ENCODE peak calls at places on chromosomes 1 and 21, in seven cellular contexts. C, Z, A, U, N, G and S are unnamed samples.

GRCh38 chr1:225709101-225709500 is 56.2 kb upstream of the ENAH start:
- DNase-seq in Z (no peak), C (no peak), N (no peak), U (no peak), G (no peak), A (no peak), S (no peak)

GRCh38 chr21:35563885-35564451 is 496.4 kb downstream of the SETD4 start:
- DNase-seq in G (peak), U (peak), Z (no peak), C (no peak), A (peak), N (no peak), S (no peak)

GRCh38 chr1:149945206-149945605 is 8.5 kb upstream of the MTMR11 start:
- DNase-seq in Z (no peak), N (no peak), A (no peak), C (no peak), U (no peak), G (no peak), S (no peak)

GRCh38 chr1:202498542-202498941 is 150.0 kb downstream of the PPP1R12B start:
- DNase-seq in U (no peak), C (no peak), G (no peak), A (no peak), Z (no peak), N (no peak), S (no peak)

GRCh38 chr1:232553050-232553754 is 76.7 kb downstream of the SIPA1L2 start:
- DNase-seq in A (peak), C (peak), Z (no peak), G (peak), N (no peak), U (no peak), S (no peak)

GRCh38 chr1:41769068-41769467 is 149.7 kb downstream of the HIVEP3 start:
- DNase-seq in Z (no peak), G (no peak), C (no peak), A (no peak), N (no peak), U (no peak), S (no peak)

GRCh38 chr1:202644219-202645096 is 65.8 kb downstream of the SYT2 start:
- DNase-seq in N (no peak), G (no peak), A (no peak), C (no peak), U (no peak), Z (no peak), S (no peak)

GRCh38 chr1:210250665-210250997 is 18.0 kb downstream of the SERTAD4 start:
- DNase-seq in A (peak), C (no peak), U (no peak), N (no peak), Z (peak), G (no peak), S (no peak)

GRCh38 chr1:4771721-4772120 is 117.3 kb downstream of the AJAP1 start:
- DNase-seq in A (no peak), C (no peak), Z (no peak), U (no peak), N (no peak), G (no peak), S (no peak)

GRCh38 chr21:31075844-31076243 is 37.6 kb upstream of the KRTAP19-8 start:
- DNase-seq in Z (no peak), U (no peak), A (no peak), N (no peak), G (no peak), C (no peak), S (no peak)

GRCh38 chr1:119675349-119676343 is 27.6 kb upstream of the ZNF697 start:
- DNase-seq in N (peak), Z (peak), C (peak), G (peak), U (no peak), A (peak), S (peak)

GRCh38 chr1:109151146-109151545 is 37.2 kb downstream of the ELAPOR1 start:
- DNase-seq in Z (no peak), C (no peak), N (no peak), U (no peak), G (peak), A (peak), S (no peak)

GRCh38 chr1:22825790-22826189 is 115.2 kb downstream of the EPHB2 start:
- DNase-seq in U (no peak), Z (no peak), N (no peak), G (no peak), C (no peak), A (no peak), S (no peak)

GRCh38 chr21:44927587-44928461 is 7.1 kb upstream of the ITGB2 start:
- DNase-seq in U (no peak), A (peak), Z (peak), G (no peak), N (no peak), C (no peak), S (peak)

GRCh38 chr1:242205622-242206489 is 207.0 kb upstream of the MAP1LC3C start:
- DNase-seq in Z (no peak), U (no peak), A (no peak), N (no peak), G (no peak), C (no peak), S (no peak)

GRCh38 chr1:55526716-55527115 is 311.6 kb upstream of the USP24 start:
- DNase-seq in U (no peak), Z (no peak), N (no peak), A (no peak), G (no peak), C (no peak), S (no peak)

GRCh38 chr1:18101508-18101907 is 6.1 kb upstream of the IGSF21 start:
- DNase-seq in G (no peak), A (no peak), U (no peak), N (no peak), C (no peak), Z (no peak), S (no peak)

GRCh38 chr1:211579434-211580302 is 707 bp upstream of the SLC30A1 start:
- DNase-seq in A (no peak), G (no peak), U (no peak), Z (no peak), N (peak), C (no peak), S (no peak)

GRCh38 chr1:94678187-94678863 is 136.8 kb upstream of the F3 start:
- DNase-seq in Z (no peak), G (no peak), U (no peak), N (no peak), C (no peak), A (no peak), S (no peak)

GRCh38 chr1:83857108-83857507 is 141.8 kb downstream of the TTLL7 start:
- DNase-seq in N (no peak), Z (no peak), U (peak), A (no peak), G (no peak), C (no peak), S (no peak)
- TF ChIP-seq CTCF in N (no peak), Z (no peak), U (peak), A (no peak), G (peak), C (peak), S (peak)

DNA sequence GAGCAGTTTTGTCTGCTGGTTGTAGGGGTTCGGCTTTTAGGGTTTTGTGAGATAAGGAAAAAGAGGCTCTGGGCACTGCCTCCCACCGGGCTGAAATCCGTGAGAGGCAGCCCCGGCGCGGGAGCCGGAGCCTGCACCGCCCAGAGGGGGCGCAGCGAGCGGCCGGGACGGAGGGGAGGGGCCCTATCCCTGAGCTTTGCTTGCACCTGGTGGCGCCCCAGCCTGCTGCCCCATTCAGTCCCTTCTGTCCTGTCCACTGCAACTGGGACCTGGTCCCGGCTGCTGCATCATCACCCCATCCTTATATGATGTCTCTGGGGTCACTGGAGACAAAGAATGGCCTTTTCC is 512 bp upstream of the KCNJ6 start:
- DNase-seq in N (no peak), G (no peak), C (no peak), Z (no peak), U (no peak), A (no peak), S (no peak)
- TF ChIP-seq CTCF in N (no peak), G (no peak), C (peak), Z (no peak), U (peak), A (no peak), S (no peak)

GRCh38 chr1:42924249-42925131 is 34.2 kb downstream of the SLC2A1 start:
- DNase-seq in G (peak), N (peak), C (peak), Z (peak), U (peak), A (peak), S (peak)
- TF ChIP-seq CTCF in G (peak), N (no peak), C (peak), Z (no peak), U (peak), A (no peak), S (no peak)

GRCh38 chr1:245893025-245893424 is 614.1 kb downstream of the SMYD3 start:
- DNase-seq in N (no peak), C (no peak), A (no peak), Z (no peak), G (no peak), U (no peak), S (no peak)

GRCh38 chr1:245888809-245889208 is 618.3 kb downstream of the SMYD3 start:
- DNase-seq in C (no peak), U (no peak), G (no peak), A (peak), N (no peak), Z (peak), S (no peak)
- TF ChIP-seq CTCF in C (no peak), U (peak), G (peak), A (no peak), N (no peak), Z (peak), S (peak)

GRCh38 chr1:153265457-153265856 is 6.0 kb downstream of the LORICRIN start:
- DNase-seq in G (no peak), N (no peak), C (no peak), Z (no peak), A (no peak), U (no peak), S (no peak)
- TF ChIP-seq CTCF in G (no peak), N (no peak), C (peak), Z (no peak), A (no peak), U (no peak), S (no peak)

DNA sequence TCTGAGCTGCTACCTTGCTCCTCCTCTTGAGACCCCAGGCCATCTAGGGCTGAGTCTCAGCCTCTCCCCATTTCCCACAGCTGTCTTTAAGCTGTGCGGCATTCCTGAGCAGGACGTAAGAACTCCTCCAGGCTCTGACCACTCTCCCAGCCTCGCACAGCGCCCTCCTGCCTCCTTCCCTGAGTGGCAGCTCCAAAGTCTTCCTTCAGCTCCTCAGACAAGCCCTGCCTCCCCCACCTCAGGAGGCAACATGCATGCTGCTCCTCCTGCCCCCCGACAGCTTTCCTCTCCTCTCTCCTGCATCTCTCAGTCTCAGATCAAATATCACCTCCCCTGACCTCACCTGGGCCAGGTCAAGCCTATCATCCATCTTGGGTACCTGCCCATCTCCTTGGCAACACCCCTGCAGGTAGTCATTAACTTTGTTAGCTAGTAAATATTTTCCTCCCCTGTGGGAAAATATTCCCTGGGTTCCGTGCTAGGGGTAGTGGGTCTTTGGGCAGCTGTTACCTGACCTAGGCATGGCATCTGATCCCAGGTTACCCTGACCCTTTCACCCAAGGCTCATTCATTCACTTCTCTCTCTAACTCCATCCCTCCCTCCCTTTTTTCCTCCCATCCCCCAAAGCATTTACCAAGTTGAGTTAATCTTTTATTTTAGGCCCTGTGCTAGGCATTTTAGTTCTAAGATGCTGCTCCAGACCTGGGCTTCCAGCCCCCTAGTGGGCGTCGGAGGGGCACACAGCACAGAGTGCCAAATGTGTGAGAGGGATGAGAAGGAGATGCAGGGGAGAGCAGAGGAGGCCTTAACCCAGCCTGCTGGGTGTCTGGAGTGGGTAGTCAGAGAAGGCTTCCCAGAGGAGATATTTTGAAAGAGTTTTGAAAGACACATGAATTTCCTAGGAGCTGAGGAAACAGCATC is 419.9 kb downstream of the PTPRU start:
- DNase-seq in U (no peak), N (no peak), G (peak), Z (no peak), C (peak), A (no peak), S (no peak)
- TF ChIP-seq CTCF in U (peak), N (no peak), G (peak), Z (peak), C (peak), A (no peak), S (no peak)

GRCh38 chr1:114558548-114558947 is 22.9 kb downstream of the BCAS2 start:
- DNase-seq in A (no peak), G (no peak), C (no peak), N (no peak), U (no peak), Z (peak), S (peak)
- TF ChIP-seq CTCF in A (no peak), G (peak), C (no peak), N (no peak), U (peak), Z (peak), S (peak)